ENCODE peak calls at places on chromosomes 5 and 9, in five cellular contexts. C is H9, N is GM23248, W is PC-9, Q is IMR-90. A is an unnamed sample.
A peak's percentile ranks its signal among the peaks of the same experiment; 100 is the strongest.

GRCh38 chr5:133994297-133994989 is 10.3 kb downstream of the VDAC1 start:
- DNase-seq in C (no peak), N (no peak), W (no peak), Q (no peak), A (no peak)

GRCh38 chr9:27468450-27469110 is 55.5 kb upstream of the IFNK start:
- DNase-seq in C (no peak), N (no peak), W (no peak), Q (no peak), A (no peak)

GRCh38 chr9:107020040-107020530 is 157.1 kb downstream of the ZNF462 start:
- DNase-seq in C (no peak), N (peak; percentile 94), W (peak; percentile 37), Q (peak; percentile 96), A (peak; percentile 87)

GRCh38 chr5:114308508-114308907 is 53.4 kb upstream of the KCNN2 start:
- DNase-seq in C (no peak), N (no peak), W (no peak), Q (no peak), A (no peak)

GRCh38 chr5:16901038-16901644 is 34.9 kb downstream of the MYO10 start:
- DNase-seq in C (peak; percentile 85), N (no peak), W (no peak), Q (no peak), A (no peak)

GRCh38 chr5:1659100-1660036 is 135.6 kb upstream of the LPCAT1 start:
- DNase-seq in C (peak; percentile 30), N (no peak), W (no peak), Q (no peak), A (no peak)

GRCh38 chr9:91917436-91917835 is 32.6 kb downstream of the ROR2 start:
- DNase-seq in C (no peak), N (no peak), W (no peak), Q (no peak), A (no peak)

GRCh38 chr5:157384971-157385709 is 74.9 kb upstream of the NIPAL4 start:
- DNase-seq in C (no peak), N (peak; percentile 98), W (peak; percentile 91), Q (peak; percentile 99), A (peak; percentile 57)

GRCh38 chr5:150315245-150315644 is 12.5 kb upstream of the ARSI start:
- DNase-seq in C (no peak), N (no peak), W (no peak), Q (no peak), A (no peak)

GRCh38 chr9:129547063-129547462 is 73.8 kb downstream of the C9orf50 start:
- DNase-seq in C (no peak), N (no peak), W (no peak), Q (no peak), A (no peak)

GRCh38 chr5:60136841-60137240 is 243.3 kb upstream of the PDE4D start:
- DNase-seq in C (no peak), N (no peak), W (no peak), Q (no peak), A (no peak)

GRCh38 chr5:138659121-138659520 is 83.9 kb upstream of the HSPA9 start:
- DNase-seq in C (no peak), N (no peak), W (no peak), Q (no peak), A (no peak)

GRCh38 chr9:135307314-135307713 is 172.3 kb upstream of the PPP1R26 start:
- DNase-seq in C (no peak), N (no peak), W (no peak), Q (no peak), A (no peak)

GRCh38 chr9:14618851-14619250 is 74.4 kb downstream of the ZDHHC21 start:
- DNase-seq in C (no peak), N (no peak), W (no peak), Q (no peak), A (no peak)

GRCh38 chr5:93035194-93035593 is 545.8 kb downstream of the NR2F1-AS1 start:
- DNase-seq in C (no peak), N (no peak), W (no peak), Q (no peak), A (no peak)

GRCh38 chr5:53890490-53890889 is 330.1 kb downstream of the NDUFS4 start:
- DNase-seq in C (no peak), N (no peak), W (no peak), Q (no peak), A (no peak)

GRCh38 chr9:68933434-68934318 is 80.2 kb downstream of the PRKACG start:
- DNase-seq in C (no peak), N (no peak), W (no peak), Q (no peak), A (no peak)

GRCh38 chr5:14054965-14055963 is 87.9 kb upstream of the TRIO start:
- DNase-seq in C (no peak), N (peak; percentile 73), W (no peak), Q (peak; percentile 81), A (peak; percentile 50)

GRCh38 chr5:39057745-39058144 is 16.5 kb downstream of the RICTOR start:
- DNase-seq in C (no peak), N (no peak), W (no peak), Q (no peak), A (no peak)
- H3K4me2 ChIP-seq in C (no peak overlapping the region), N (peak overlapping the region; percentile 94), W (no peak overlapping the region), Q (peak overlapping the region; percentile 71), A (peak overlapping the region; percentile 84)

DNA sequence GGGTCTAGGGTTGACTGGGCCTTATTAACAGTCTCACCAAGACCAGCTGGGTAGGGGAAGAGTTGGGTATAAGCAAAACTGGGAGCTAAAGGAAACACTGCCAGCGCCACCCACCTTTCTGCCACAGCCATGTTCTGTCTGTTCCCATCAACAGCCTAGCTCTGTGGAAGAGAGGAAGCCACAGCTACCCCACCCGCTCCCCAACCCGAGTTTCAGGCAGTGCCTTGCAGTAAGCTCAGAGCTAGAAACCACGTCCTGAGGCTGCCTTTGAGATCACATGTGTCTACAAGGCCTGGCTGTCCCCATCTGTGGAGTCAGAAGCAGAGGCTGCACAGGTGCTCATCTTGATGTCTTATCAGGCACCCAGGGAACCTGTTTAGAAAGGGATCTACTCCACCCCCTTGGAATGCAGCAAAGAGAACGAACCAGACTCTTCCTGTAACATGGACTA is 15.3 kb downstream of the HNRNPH1 start:
- DNase-seq in C (no peak), N (no peak), W (no peak), Q (no peak), A (no peak)
- H4K20me1 ChIP-seq in C (no peaks in the 10 kb centered on the region), N (no peaks in the 10 kb centered on the region), W (peaks cover 47% of the 10 kb centered on the region), Q (peaks cover 74% of the 10 kb centered on the region), A (peaks cover 7% of the 10 kb centered on the region)

DNA sequence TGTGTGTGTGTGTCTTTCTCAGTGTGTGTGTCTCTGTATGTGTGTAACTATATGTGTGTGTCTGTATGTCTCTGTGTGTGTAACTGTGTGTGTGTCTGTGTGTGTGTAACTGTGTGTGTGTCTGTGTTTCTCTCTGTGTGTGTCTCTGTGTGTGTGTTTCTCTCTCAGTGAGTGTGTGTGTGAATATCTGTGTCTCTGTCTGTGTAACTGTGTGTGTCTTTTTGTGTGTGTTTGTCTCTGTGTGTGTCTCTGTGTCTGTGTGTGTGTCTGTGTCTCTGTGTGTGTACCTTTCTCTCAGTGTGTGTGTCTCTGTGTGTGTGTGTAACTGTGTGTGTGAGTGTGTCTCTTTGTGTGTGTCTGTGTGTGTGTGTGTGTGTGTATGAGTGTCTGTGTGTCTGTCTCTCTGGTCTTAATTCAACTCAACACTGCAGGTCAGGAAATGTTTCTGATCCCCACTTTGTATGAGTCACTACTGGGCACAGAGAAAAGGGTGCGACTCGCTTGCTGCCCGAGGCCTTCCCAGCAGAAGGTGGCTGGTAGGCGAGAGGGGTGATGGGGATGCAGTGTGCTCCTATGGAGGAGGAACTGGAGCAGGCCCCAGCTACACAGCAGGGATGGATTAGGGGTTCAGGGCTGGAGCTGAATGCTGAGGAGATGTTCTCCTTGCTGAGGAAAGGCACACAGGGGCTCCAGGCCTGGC is 52.1 kb downstream of the NSG2 start:
- DNase-seq in C (no peak), N (peak; percentile 16), W (no peak), Q (no peak), A (peak; percentile 11)
- H3K4me2 ChIP-seq in C (no peak overlapping the region), N (no peak overlapping the region), W (no peak overlapping the region), Q (no peak overlapping the region), A (no peak overlapping the region)

GRCh38 chr9:18448101-18448500 is 25.9 kb upstream of the ADAMTSL1 start:
- DNase-seq in C (no peak), N (no peak), W (no peak), Q (no peak), A (no peak)
- H4K20me1 ChIP-seq in C (no peaks in the 10 kb centered on the region), N (no peaks in the 10 kb centered on the region), W (no peaks in the 10 kb centered on the region), Q (no peaks in the 10 kb centered on the region), A (no peaks in the 10 kb centered on the region)

GRCh38 chr9:114273461-114273881 is 49.4 kb upstream of the ORM1 start:
- DNase-seq in C (peak; percentile 20), N (peak; percentile 31), W (no peak), Q (no peak), A (peak; percentile 69)
- H3K4me2 ChIP-seq in C (no peak overlapping the region), N (no peak overlapping the region), W (no peak overlapping the region), Q (no peak overlapping the region), A (peak overlapping the region; percentile 46)

GRCh38 chr5:198516-198915 is 7.2 kb downstream of the LRRC14B start:
- DNase-seq in C (no peak), N (no peak), W (no peak), Q (no peak), A (no peak)
- H4K20me1 ChIP-seq in C (no peaks in the 10 kb centered on the region), N (no peaks in the 10 kb centered on the region), W (peaks cover 20% of the 10 kb centered on the region), Q (no peaks in the 10 kb centered on the region), A (no peaks in the 10 kb centered on the region)

GRCh38 chr9:98161851-98162250 is 30.6 kb downstream of the CORO2A start:
- DNase-seq in C (no peak), N (no peak), W (no peak), Q (no peak), A (no peak)

GRCh38 chr9:98164912-98165311 is 27.5 kb downstream of the CORO2A start:
- DNase-seq in C (no peak), N (no peak), W (no peak), Q (no peak), A (no peak)

GRCh38 chr9:98159790-98160189 is 32.6 kb downstream of the CORO2A start:
- DNase-seq in C (no peak), N (no peak), W (no peak), Q (no peak), A (no peak)

GRCh38 chr9:98159301-98159700 is 33.1 kb downstream of the CORO2A start:
- DNase-seq in C (no peak), N (no peak), W (no peak), Q (no peak), A (no peak)

DNA sequence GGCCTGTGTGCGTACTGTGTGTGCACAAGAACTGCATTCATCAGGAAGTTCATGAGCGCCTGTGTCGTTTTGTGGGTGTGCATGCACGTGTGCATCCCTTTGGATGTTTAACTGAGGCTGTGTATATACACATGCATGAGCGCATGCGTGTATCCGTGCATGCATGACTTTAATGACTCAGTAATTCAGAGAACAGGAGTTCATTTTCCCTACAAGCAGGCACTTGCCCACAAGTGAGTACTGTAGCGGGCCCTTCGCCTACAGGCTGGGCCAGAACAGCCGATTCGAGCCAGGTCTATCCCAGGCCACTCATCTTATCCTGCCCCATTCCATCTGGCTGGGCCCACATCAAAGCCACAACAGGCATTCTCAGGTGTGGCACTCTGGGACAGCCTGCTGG is 29.8 kb downstream of the CORO2A start:
- DNase-seq in C (no peak), N (no peak), W (no peak), Q (no peak), A (peak; percentile 91)
- H3K4me2 ChIP-seq in C (no peak overlapping the region), N (no peak overlapping the region), W (no peak overlapping the region), Q (no peak overlapping the region), A (peak overlapping the region; percentile 51)

A was measured in mammary epithelial cell.